ENCODE peak calls at places on chromosomes 7 and 10, in seven cellular contexts. J is lower lobe of right lung, F is glutamatergic neuron, G is ovary, B is AG04450, Q is mucosa of descending colon, V is fibroblast of lung. S is an unnamed sample.

GRCh38 chr7:139748373-139748765 is 29.4 kb downstream of the HIPK2 start:
- DNase-seq in J (no peak), F (no peak), G (peak; percentile 32), B (no peak), Q (no peak), V (no peak), S (no peak)

GRCh38 chr10:118635674-118636402 is 40.4 kb upstream of the PRLHR start:
- DNase-seq in J (no peak), F (peak; percentile 33), G (no peak), B (no peak), Q (no peak), V (no peak), S (no peak)

GRCh38 chr10:15579605-15580004 is 140.1 kb downstream of the ITGA8 start:
- DNase-seq in J (no peak), F (no peak), G (no peak), B (peak; percentile 13), Q (no peak), V (peak; percentile 26), S (no peak)

GRCh38 chr7:19392246-19392645 is 247.0 kb upstream of the FERD3L start:
- DNase-seq in J (no peak), F (no peak), G (no peak), B (no peak), Q (no peak), V (peak; percentile 90), S (no peak)

GRCh38 chr10:12716042-12716441 is 285.5 kb downstream of the CCDC3 start:
- DNase-seq in J (no peak), F (no peak), G (no peak), B (no peak), Q (no peak), V (no peak), S (no peak)

GRCh38 chr7:80833289-80834104 is 85.4 kb downstream of the SEMA3C start:
- DNase-seq in J (no peak), F (no peak), G (no peak), B (no peak), Q (no peak), V (peak; percentile 93), S (no peak)

GRCh38 chr10:5364916-5365434 is at the start of gene UCN3:
- DNase-seq in J (no peak), F (no peak), G (no peak), B (no peak), Q (no peak), V (no peak), S (no peak)

GRCh38 chr10:52334595-52334994 is 20.5 kb downstream of the DKK1 start:
- DNase-seq in J (no peak), F (no peak), G (no peak), B (no peak), Q (no peak), V (peak; percentile 64), S (no peak)

GRCh38 chr10:43702936-43703281 is 54.2 kb upstream of the ZNF32 start:
- DNase-seq in J (no peak), F (no peak), G (no peak), B (no peak), Q (no peak), V (no peak), S (no peak)

GRCh38 chr7:7761340-7761973 is 43.0 kb upstream of the RPA3 start:
- DNase-seq in J (no peak), F (no peak), G (no peak), B (no peak), Q (no peak), V (peak; percentile 59), S (no peak)

DNA sequence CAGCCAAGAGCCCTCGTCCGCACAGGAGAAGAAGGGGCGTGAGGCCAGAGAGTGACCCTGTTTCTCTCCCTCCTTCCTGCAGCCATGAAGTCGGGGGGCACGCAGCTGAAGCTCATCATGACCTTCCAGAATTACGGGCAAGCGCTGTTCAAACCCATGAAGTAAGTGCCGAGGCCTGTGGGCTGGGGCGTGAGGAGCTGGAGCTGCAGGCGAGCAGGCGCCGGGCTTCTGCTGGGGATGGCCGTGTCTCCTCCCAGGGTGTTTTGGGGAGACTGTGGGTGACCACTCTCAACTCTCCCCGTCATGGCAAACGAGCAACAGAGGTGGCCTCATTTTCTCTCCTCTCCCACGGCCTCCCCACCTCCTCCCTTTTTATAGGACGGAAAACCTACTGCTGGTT is 16.4 kb downstream of the FAM20C start:
- DNase-seq in J (no peak), F (no peak), G (no peak), B (no peak), Q (no peak), V (no peak), S (no peak)
- TF ChIP-seq CTCF in J (no peak), F (no peak), G (no peak), B (no peak), Q (no peak), V (no peak), S (no peak)

DNA sequence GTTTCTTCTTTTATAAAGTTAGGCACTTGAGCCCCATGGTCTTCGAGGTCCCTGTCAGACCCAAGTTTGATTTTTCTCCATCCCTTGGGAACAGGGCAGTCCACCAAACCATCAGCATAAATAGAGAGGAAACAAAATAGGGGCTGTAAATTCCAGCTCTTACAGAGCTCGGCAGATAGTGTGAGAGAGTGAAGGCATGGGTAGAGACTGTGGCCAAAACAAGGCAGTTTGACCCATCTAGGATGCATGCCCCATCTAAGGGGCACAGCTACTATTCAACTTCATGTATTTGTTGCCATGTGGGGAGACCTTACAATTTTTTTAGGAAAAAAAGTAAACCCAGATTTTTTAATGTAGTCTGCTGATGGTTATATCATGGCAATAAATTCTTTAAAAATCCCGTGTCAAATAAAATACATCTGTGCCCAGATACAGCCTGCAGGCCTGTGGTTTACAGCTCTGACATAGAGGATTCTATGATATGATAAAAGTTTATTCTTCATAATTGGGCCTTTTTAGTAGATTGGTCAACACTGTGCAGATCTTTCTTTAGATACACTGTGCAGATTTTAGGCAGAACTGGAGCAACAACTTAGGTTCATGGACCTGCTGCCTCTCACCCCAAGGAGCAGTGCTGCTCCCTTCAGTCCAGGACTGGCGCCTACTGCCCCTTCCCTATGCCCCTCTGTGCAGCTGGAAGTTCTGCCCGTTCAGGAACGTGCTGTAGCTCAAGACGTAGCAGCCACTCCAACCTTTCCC is 5.3 kb downstream of the PPP1R3C start:
- DNase-seq in J (no peak), F (no peak), G (no peak), B (no peak), Q (no peak), V (no peak), S (no peak)
- TF ChIP-seq CTCF in J (no peak), F (no peak), G (no peak), B (no peak), Q (no peak), V (peak; percentile 8), S (no peak)

GRCh38 chr7:157274991-157275427 is 61.8 kb upstream of the DNAJB6 start:
- DNase-seq in J (no peak), F (no peak), G (no peak), B (no peak), Q (peak; percentile 25), V (no peak), S (no peak)

GRCh38 chr7:157271315-157271990 is 65.4 kb upstream of the DNAJB6 start:
- DNase-seq in J (no peak), F (no peak), G (no peak), B (no peak), Q (peak; percentile 24), V (peak; percentile 78), S (no peak)

GRCh38 chr7:157271991-157272324 is 64.8 kb upstream of the DNAJB6 start:
- DNase-seq in J (peak; percentile 69), F (no peak), G (peak; percentile 76), B (peak; percentile 98), Q (peak; percentile 21), V (peak; percentile 97), S (no peak)

GRCh38 chr7:157272351-157273207 is 64.2 kb upstream of the DNAJB6 start:
- DNase-seq in J (no peak), F (no peak), G (no peak), B (no peak), Q (peak; percentile 24), V (no peak), S (no peak)

DNA sequence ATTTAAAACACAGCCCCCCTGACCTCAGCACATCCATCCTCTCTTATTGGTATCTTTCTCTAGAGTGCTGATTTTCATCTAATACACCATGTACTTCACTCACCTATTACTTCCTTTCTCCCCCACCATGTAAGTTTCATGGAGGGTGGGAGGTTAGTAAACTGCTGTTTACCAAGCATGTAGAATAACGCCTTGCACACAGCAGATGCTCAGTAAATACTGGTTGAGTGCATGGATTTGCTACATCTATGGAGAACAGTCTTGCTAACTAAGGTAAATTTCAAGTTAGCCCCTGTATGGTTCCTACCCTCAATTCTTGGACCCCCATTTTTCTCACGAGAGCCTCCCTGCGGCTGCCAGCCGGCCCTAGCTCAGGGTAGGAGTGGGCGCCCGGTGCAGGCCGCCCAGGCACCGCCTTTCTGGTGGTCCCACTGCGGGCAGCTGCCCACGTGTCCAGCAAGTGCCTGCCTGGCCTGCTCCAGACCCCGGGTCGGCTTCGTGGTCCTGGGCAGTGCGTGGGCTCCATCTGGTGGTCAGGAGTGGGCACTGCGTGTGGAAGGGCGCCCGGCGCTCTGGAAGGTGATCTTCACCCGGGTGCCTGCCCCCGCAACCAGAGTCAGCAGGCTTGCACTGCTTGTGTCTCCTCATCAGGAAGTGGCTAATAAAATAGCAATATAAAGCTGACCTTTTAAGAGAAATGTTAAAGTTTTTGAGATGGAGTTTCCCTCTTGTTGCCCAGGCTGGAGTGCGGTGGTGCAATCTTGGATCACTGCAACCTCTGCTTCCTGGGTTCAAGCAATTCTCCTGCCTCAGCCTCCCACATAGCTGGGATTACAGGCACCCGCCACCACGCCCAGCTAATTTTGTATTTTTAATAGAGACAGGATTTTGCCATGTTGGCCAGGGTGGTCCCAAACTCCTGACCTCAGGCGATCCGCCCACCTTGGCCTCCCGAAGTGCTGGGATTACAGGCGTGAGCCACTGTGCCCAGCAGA is 63.3 kb upstream of the DNAJB6 start:
- DNase-seq in J (peak; percentile 82), F (peak; percentile 80), G (peak; percentile 61), B (peak; percentile 62), Q (peak; percentile 80), V (peak; percentile 69), S (no peak)
- TF ChIP-seq CTCF in J (peak; percentile 99), F (peak; percentile 95), G (peak; percentile 90), B (peak; percentile 98), Q (peak; percentile 97), V (peak; percentile 94), S (peak; percentile 98)

DNA sequence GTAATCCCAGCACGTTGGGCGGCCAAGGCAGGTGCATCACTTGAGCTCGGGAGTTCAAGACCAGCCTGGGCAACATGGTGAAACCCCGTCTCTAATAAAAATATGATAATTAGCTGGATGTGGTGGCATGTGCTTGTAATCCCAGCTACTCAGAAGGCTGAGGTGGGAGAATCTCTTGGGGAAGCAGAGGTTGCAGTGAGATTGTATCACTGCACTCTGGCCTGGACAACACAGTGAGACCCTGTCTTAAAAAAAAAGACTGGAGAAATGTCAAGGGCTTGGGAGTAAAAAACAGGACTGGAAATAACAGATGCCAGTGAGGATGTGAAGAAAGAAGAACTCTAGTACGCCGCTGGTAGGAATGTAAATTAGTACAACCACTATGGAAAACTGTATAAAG is 16.7 kb upstream of the NUP205 start:
- DNase-seq in J (no peak), F (no peak), G (no peak), B (no peak), Q (no peak), V (no peak), S (no peak)
- TF ChIP-seq CTCF in J (no peak), F (no peak), G (no peak), B (no peak), Q (no peak), V (no peak), S (no peak)